ENCODE peak calls at places on chromosomes 7 and 10, in five cellular contexts. One of them, this sample, is unnamed.
A peak's percentile ranks its signal among the peaks of the same experiment; 100 is the strongest.

GRCh38 chr10:124713679-124714298 is 30.4 kb downstream of the FAM53B start:
- DNase-seq in AG09309: no peak
- DNase-seq in hypothalamus: no peak
- DNase-seq in activated gamma-delta T cell treated with anti-CD3 and anti-CD28 coated beads, Interleukin-2, amount 50 U/mL, for 16 hours: no peak
- DNase-seq in neural crest cell: no peak
- DNase-seq in this sample: no peak

GRCh38 chr7:133709036-133709880 is 417.9 kb upstream of the LRGUK start:
- DNase-seq in hypothalamus: no peak
- DNase-seq in neural crest cell: no peak
- DNase-seq in activated gamma-delta T cell treated with anti-CD3 and anti-CD28 coated beads, Interleukin-2, amount 50 U/mL, for 16 hours: no peak
- DNase-seq in AG09309: peak; percentile 23
- DNase-seq in this sample: no peak

GRCh38 chr10:3761111-3761686 is 23.8 kb downstream of the KLF6 start:
- DNase-seq in hypothalamus: no peak
- DNase-seq in AG09309: no peak
- DNase-seq in activated gamma-delta T cell treated with anti-CD3 and anti-CD28 coated beads, Interleukin-2, amount 50 U/mL, for 16 hours: no peak
- DNase-seq in neural crest cell: no peak
- DNase-seq in this sample: no peak

GRCh38 chr7:19105546-19105945 is 11.9 kb downstream of the TWIST1 start:
- DNase-seq in neural crest cell: no peak
- DNase-seq in hypothalamus: no peak
- DNase-seq in activated gamma-delta T cell treated with anti-CD3 and anti-CD28 coated beads, Interleukin-2, amount 50 U/mL, for 16 hours: no peak
- DNase-seq in AG09309: no peak
- DNase-seq in this sample: no peak

GRCh38 chr7:105906690-105907089 is 30.3 kb upstream of the ATXN7L1 start:
- DNase-seq in neural crest cell: no peak
- DNase-seq in activated gamma-delta T cell treated with anti-CD3 and anti-CD28 coated beads, Interleukin-2, amount 50 U/mL, for 16 hours: no peak
- DNase-seq in AG09309: no peak
- DNase-seq in hypothalamus: peak; percentile 7
- DNase-seq in this sample: no peak

GRCh38 chr10:71228875-71229720 is 16.7 kb downstream of the UNC5B start:
- DNase-seq in activated gamma-delta T cell treated with anti-CD3 and anti-CD28 coated beads, Interleukin-2, amount 50 U/mL, for 16 hours: no peak
- DNase-seq in neural crest cell: no peak
- DNase-seq in hypothalamus: no peak
- DNase-seq in AG09309: no peak
- DNase-seq in this sample: no peak

GRCh38 chr10:69004821-69005220 is 16.2 kb downstream of the KIFBP start:
- DNase-seq in hypothalamus: no peak
- DNase-seq in neural crest cell: no peak
- DNase-seq in AG09309: no peak
- DNase-seq in activated gamma-delta T cell treated with anti-CD3 and anti-CD28 coated beads, Interleukin-2, amount 50 U/mL, for 16 hours: no peak
- DNase-seq in this sample: no peak

GRCh38 chr10:71769279-71769823 is 4.0 kb downstream of the VSIR start:
- DNase-seq in AG09309: no peak
- DNase-seq in neural crest cell: no peak
- DNase-seq in activated gamma-delta T cell treated with anti-CD3 and anti-CD28 coated beads, Interleukin-2, amount 50 U/mL, for 16 hours: no peak
- DNase-seq in hypothalamus: no peak
- DNase-seq in this sample: no peak

GRCh38 chr10:129730993-129731325 is 233.1 kb downstream of the EBF3 start:
- DNase-seq in neural crest cell: no peak
- DNase-seq in AG09309: no peak
- DNase-seq in hypothalamus: no peak
- DNase-seq in activated gamma-delta T cell treated with anti-CD3 and anti-CD28 coated beads, Interleukin-2, amount 50 U/mL, for 16 hours: no peak
- DNase-seq in this sample: no peak